ENCODE peak calls at places on chromosomes 2 and 18, in four cellular contexts. N, Y, X and P are unnamed samples.
A peak's percentile ranks its signal among the peaks of the same experiment; 100 is the strongest.

GRCh38 chr18:57107141-57107832 is 39.6 kb upstream of the BOD1L2 start:
- DNase-seq in N (peak; percentile 12), Y (peak; percentile 11), X (no peak), P (no peak)

GRCh38 chr2:24870891-24871705 is 48.9 kb downstream of the ADCY3 start:
- DNase-seq in N (no peak), Y (no peak), X (no peak), P (no peak)

GRCh38 chr18:50151876-50152275 is 43.1 kb downstream of the MYO5B start:
- DNase-seq in N (no peak), Y (no peak), X (peak; percentile 4), P (no peak)

GRCh38 chr2:10495311-10495987 is 47.3 kb upstream of the ODC1 start:
- DNase-seq in N (no peak), Y (no peak), X (no peak), P (no peak)

GRCh38 chr18:35888329-35888728 is 84.2 kb upstream of the RMP24 start:
- DNase-seq in N (no peak), Y (no peak), X (no peak), P (no peak)

GRCh38 chr18:5707586-5707985 is 163.8 kb upstream of the EPB41L3 start:
- DNase-seq in N (no peak), Y (no peak), X (no peak), P (no peak)

GRCh38 chr18:3447035-3447894 is 2.7 kb upstream of the TGIF1 start:
- DNase-seq in N (peak; percentile 6), Y (no peak), X (peak; percentile 55), P (peak; percentile 53)

GRCh38 chr2:69645026-69645425 is 1.5 kb upstream of the AAK1 start:
- DNase-seq in N (no peak), Y (no peak), X (peak; percentile 41), P (no peak)

GRCh38 chr2:172350844-172351480 is 76.4 kb upstream of the ITGA6 start:
- DNase-seq in N (no peak), Y (no peak), X (no peak), P (no peak)

GRCh38 chr18:49730951-49731391 is 82.4 kb downstream of the ACAA2 start:
- DNase-seq in N (no peak), Y (no peak), X (no peak), P (no peak)

GRCh38 chr2:190499273-190499672 is 35.2 kb downstream of the NEMP2 start:
- DNase-seq in N (no peak), Y (no peak), X (no peak), P (no peak)

GRCh38 chr2:195608768-195609454 is 48.1 kb upstream of the SLC39A10 start:
- DNase-seq in N (no peak), Y (no peak), X (no peak), P (no peak)

GRCh38 chr2:175080479-175080878 is 75.3 kb upstream of the CHN1 start:
- DNase-seq in N (peak; percentile 68), Y (no peak), X (no peak), P (no peak)

GRCh38 chr2:176177580-176178270 is 10.7 kb upstream of the HOXD1 start:
- DNase-seq in N (no peak), Y (no peak), X (no peak), P (no peak)

GRCh38 chr2:100820346-100821254 is 661 bp downstream of the NPAS2 start:
- DNase-seq in N (no peak), Y (no peak), X (no peak), P (peak; percentile 20)

GRCh38 chr2:237863102-237863511 is 3.7 kb downstream of the RAMP1 start:
- DNase-seq in N (no peak), Y (no peak), X (no peak), P (no peak)

GRCh38 chr2:215529271-215529670 is 93.4 kb upstream of the FN1 start:
- DNase-seq in N (no peak), Y (peak; percentile 89), X (no peak), P (no peak)

GRCh38 chr2:23394700-23395099 is 9.7 kb downstream of the KLHL29 start:
- DNase-seq in N (no peak), Y (no peak), X (no peak), P (no peak)

GRCh38 chr2:176321916-176322315 is 52.7 kb downstream of the MTX2 start:
- DNase-seq in N (no peak), Y (no peak), X (no peak), P (no peak)

GRCh38 chr2:203891474-203891873 is 23.9 kb downstream of the CTLA4 start:
- DNase-seq in N (no peak), Y (no peak), X (no peak), P (no peak)

DNA sequence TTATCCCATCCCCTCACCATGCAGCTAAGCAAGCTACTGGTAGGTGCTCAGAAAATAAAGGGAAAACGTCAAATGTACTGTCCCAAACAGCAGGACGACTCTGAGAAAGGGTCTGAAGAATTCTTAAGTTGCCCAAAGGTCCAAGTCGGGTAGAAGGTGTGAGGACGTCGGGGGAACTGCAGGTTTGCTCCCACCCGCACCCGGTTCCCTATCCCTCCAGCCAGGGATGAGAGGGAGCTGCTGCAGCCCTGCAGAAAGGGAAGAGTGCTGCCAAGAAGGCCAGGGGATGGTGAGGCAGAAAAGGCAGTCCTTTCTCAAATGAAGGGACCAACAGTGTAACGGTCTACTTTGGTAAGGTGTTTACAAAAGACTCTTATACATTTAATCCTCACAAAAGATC is 6.9 kb upstream of the UCN start:
- DNase-seq in N (no peak), Y (no peak), X (no peak), P (no peak)
- TF ChIP-seq ELF4 in N (no peak), Y (no peak), X (no peak), P (no peak)

GRCh38 chr2:60439219-60439974 is 114.1 kb downstream of the BCL11A start:
- DNase-seq in N (peak; percentile 76), Y (no peak), X (peak; percentile 25), P (peak; percentile 49)
- TF ChIP-seq ELF4 in N (no peak), Y (no peak), X (no peak), P (no peak)

GRCh38 chr2:219125225-219125885 is 35.3 kb downstream of the NHEJ1 start:
- DNase-seq in N (no peak), Y (peak; percentile 77), X (peak; percentile 73), P (no peak)

GRCh38 chr2:219126555-219126954 is 34.1 kb downstream of the NHEJ1 start:
- DNase-seq in N (no peak), Y (peak; percentile 78), X (no peak), P (no peak)

GRCh38 chr2:219123356-219124143 is 37.1 kb downstream of the NHEJ1 start:
- DNase-seq in N (no peak), Y (no peak), X (no peak), P (no peak)

GRCh38 chr2:219125886-219126270 is 34.7 kb downstream of the NHEJ1 start:
- DNase-seq in N (no peak), Y (no peak), X (no peak), P (no peak)

GRCh38 chr2:219124379-219125110 is 36.1 kb downstream of the NHEJ1 start:
- DNase-seq in N (no peak), Y (no peak), X (peak; percentile 67), P (no peak)
- TF ChIP-seq ELF4 in N (no peak), Y (no peak), X (no peak), P (no peak)

DNA sequence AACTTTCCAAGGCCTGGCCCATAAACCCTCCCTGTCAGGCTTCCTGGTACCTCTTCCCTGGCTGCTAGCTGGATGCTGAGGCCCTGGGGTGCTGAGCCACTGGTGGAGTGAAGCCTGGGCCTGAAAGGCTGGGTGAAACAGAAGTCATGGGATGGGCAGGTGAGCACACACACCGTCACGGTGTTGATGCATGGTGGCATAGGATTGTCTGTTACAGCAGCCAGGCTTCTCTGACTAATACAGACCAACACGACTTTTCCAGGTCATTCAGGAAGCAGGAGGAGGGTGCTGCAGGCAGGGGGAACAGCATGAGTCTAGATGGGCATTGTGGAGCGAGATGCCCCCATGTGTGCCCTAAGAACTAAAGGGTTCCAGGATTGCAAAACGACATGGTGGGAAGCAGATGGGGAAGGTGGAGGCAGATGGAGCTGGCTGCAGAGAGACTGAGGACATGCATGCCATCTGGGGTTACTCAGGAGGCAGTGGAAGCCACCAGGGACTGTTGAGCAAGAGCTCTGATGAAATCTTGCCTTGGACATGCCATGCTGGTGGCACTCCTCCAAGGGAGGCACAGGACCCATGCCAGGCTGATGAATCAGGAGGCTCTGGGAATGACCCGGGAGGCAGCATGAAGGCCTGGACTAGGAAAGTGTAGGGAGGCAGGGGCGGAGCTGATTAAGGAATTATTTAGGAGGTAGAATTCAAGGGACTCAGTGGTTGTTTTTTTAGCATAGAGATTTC is 480.9 kb downstream of the TSN start:
- DNase-seq in N (no peak), Y (no peak), X (no peak), P (no peak)
- TF ChIP-seq ELF4 in N (no peak), Y (no peak), X (no peak), P (no peak)

DNA sequence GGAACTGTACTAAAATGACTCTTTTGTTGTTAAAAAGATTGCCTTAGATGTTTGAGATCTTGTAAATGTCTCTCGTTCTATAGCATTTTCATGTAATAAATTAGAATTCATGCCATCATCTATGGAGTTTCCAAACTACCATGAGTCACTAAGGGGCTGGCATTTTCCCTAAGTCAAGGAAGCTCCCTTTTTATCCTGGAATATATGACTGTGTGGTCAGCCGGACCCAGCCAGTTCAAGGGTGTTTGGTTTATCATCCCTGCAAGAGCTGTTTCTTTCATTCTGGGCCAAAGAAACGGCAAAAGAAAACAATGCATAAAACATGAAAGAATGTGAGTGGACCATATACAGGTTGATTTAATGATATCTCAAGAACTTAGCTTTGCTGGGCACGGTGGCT is 3.9 kb downstream of the CXCR2 start:
- DNase-seq in N (no peak), Y (no peak), X (no peak), P (no peak)
- TF ChIP-seq ELF4 in N (no peak), Y (no peak), X (no peak), P (no peak)

GRCh38 chr2:60794271-60794863 is 38.3 kb downstream of the PAPOLG start:
- DNase-seq in N (no peak), Y (peak; percentile 16), X (peak; percentile 32), P (no peak)
- TF ChIP-seq ELF4 in N (no peak), Y (no peak), X (no peak), P (no peak)

GRCh38 chr2:30230479-30230854 is 867 bp upstream of the LBH start:
- DNase-seq in N (no peak), Y (no peak), X (peak; percentile 43), P (peak; percentile 39)

GRCh38 chr2:30229596-30229995 is 1.7 kb upstream of the LBH start:
- DNase-seq in N (no peak), Y (no peak), X (no peak), P (no peak)

GRCh38 chr2:30232027-30232800 is 880 bp downstream of the LBH start:
- DNase-seq in N (peak; percentile 31), Y (no peak), X (peak; percentile 47), P (peak; percentile 77)

GRCh38 chr2:30231726-30232026 is 342 bp downstream of the LBH start:
- DNase-seq in N (peak; percentile 38), Y (no peak), X (peak; percentile 62), P (no peak)

GRCh38 chr2:30230855-30231725 is at the start of gene LBH:
- DNase-seq in N (peak; percentile 88), Y (no peak), X (peak; percentile 93), P (peak; percentile 66)
- TF ChIP-seq ELF4 in N (no peak), Y (no peak), X (peak; percentile 20), P (no peak)

GRCh38 chr2:127581050-127581345 is 45.5 kb downstream of the MYO7B start:
- DNase-seq in N (no peak), Y (no peak), X (no peak), P (no peak)
- TF ChIP-seq ELF4 in N (no peak), Y (no peak), X (no peak), P (no peak)